ENCODE peak calls at places on chromosomes 7 and 10, in ten cellular contexts. N, W, L, Z, F, X, D, B, R and I are unnamed samples.

GRCh38 chr7:880450-880849 is 4.1 kb downstream of the GET4 start:
- DNase-seq in N (no peak), W (no peak), L (no peak), Z (no peak), F (peak; percentile 63), X (no peak), D (no peak), B (no peak), R (no peak), I (no peak)

GRCh38 chr10:105585753-105586152 is 944.7 kb downstream of the SORCS3 start:
- DNase-seq in N (no peak), W (peak; percentile 42), L (no peak), Z (peak; percentile 82), F (no peak), X (no peak), D (no peak), B (no peak), R (no peak), I (no peak)

GRCh38 chr10:121310151-121310711 is 288.0 kb downstream of the FGFR2 start:
- DNase-seq in N (no peak), W (no peak), L (no peak), Z (no peak), F (no peak), X (no peak), D (peak; percentile 18), B (no peak), R (no peak), I (no peak)

GRCh38 chr7:130420943-130421578 is 19.8 kb downstream of the CEP41 start:
- DNase-seq in N (no peak), W (no peak), L (no peak), Z (peak; percentile 28), F (no peak), X (no peak), D (no peak), B (no peak), R (no peak), I (no peak)

GRCh38 chr10:119658274-119658673 is 7.1 kb downstream of the BAG3 start:
- DNase-seq in N (peak; percentile 90), W (peak; percentile 81), L (no peak), Z (peak; percentile 94), F (peak; percentile 93), X (peak; percentile 67), D (peak; percentile 75), B (peak; percentile 92), R (peak; percentile 85), I (peak; percentile 74)

GRCh38 chr7:152661479-152661878 is 14.5 kb downstream of the XRCC2 start:
- DNase-seq in N (no peak), W (no peak), L (no peak), Z (no peak), F (no peak), X (no peak), D (no peak), B (no peak), R (no peak), I (no peak)

GRCh38 chr7:46072722-46073121 is 151.7 kb upstream of the IGFBP3 start:
- DNase-seq in N (no peak), W (no peak), L (no peak), Z (no peak), F (no peak), X (no peak), D (no peak), B (no peak), R (no peak), I (no peak)

GRCh38 chr10:96814264-96814663 is 17.8 kb upstream of the LCOR start:
- DNase-seq in N (no peak), W (peak; percentile 34), L (no peak), Z (peak; percentile 86), F (no peak), X (no peak), D (no peak), B (no peak), R (no peak), I (no peak)

GRCh38 chr7:135197343-135197742 is 14.0 kb downstream of the WDR91 start:
- DNase-seq in N (no peak), W (no peak), L (no peak), Z (no peak), F (no peak), X (no peak), D (no peak), B (no peak), R (peak; percentile 15), I (no peak)

GRCh38 chr10:131902691-131903090 is 1.9 kb downstream of the PPP2R2D start:
- DNase-seq in N (no peak), W (no peak), L (no peak), Z (no peak), F (no peak), X (no peak), D (no peak), B (no peak), R (no peak), I (no peak)

GRCh38 chr10:95741807-95742528 is 14.0 kb upstream of the ENTPD1 start:
- DNase-seq in N (no peak), W (no peak), L (no peak), Z (peak; percentile 35), F (peak; percentile 45), X (no peak), D (no peak), B (peak; percentile 40), R (no peak), I (no peak)

GRCh38 chr7:134454277-134454676 is 4.6 kb downstream of the AKR1B1 start:
- DNase-seq in N (no peak), W (no peak), L (no peak), Z (peak; percentile 64), F (no peak), X (no peak), D (no peak), B (no peak), R (no peak), I (no peak)

GRCh38 chr10:51699145-51699474 is 285 bp downstream of the CSTF2T start:
- DNase-seq in N (no peak), W (no peak), L (no peak), Z (no peak), F (no peak), X (no peak), D (no peak), B (no peak), R (no peak), I (no peak)

GRCh38 chr7:2185715-2186114 is 47.0 kb downstream of the MAD1L1 start:
- DNase-seq in N (no peak), W (no peak), L (no peak), Z (no peak), F (no peak), X (no peak), D (no peak), B (no peak), R (no peak), I (no peak)

GRCh38 chr7:127949670-127950069 is 81.6 kb downstream of the LRRC4 start:
- DNase-seq in N (no peak), W (no peak), L (no peak), Z (no peak), F (no peak), X (no peak), D (no peak), B (no peak), R (no peak), I (no peak)

GRCh38 chr10:122461729-122462532 is 578 bp downstream of the HTRA1 start:
- DNase-seq in N (no peak), W (peak; percentile 47), L (no peak), Z (no peak), F (peak; percentile 39), X (no peak), D (peak; percentile 78), B (peak; percentile 32), R (peak; percentile 46), I (no peak)

DNA sequence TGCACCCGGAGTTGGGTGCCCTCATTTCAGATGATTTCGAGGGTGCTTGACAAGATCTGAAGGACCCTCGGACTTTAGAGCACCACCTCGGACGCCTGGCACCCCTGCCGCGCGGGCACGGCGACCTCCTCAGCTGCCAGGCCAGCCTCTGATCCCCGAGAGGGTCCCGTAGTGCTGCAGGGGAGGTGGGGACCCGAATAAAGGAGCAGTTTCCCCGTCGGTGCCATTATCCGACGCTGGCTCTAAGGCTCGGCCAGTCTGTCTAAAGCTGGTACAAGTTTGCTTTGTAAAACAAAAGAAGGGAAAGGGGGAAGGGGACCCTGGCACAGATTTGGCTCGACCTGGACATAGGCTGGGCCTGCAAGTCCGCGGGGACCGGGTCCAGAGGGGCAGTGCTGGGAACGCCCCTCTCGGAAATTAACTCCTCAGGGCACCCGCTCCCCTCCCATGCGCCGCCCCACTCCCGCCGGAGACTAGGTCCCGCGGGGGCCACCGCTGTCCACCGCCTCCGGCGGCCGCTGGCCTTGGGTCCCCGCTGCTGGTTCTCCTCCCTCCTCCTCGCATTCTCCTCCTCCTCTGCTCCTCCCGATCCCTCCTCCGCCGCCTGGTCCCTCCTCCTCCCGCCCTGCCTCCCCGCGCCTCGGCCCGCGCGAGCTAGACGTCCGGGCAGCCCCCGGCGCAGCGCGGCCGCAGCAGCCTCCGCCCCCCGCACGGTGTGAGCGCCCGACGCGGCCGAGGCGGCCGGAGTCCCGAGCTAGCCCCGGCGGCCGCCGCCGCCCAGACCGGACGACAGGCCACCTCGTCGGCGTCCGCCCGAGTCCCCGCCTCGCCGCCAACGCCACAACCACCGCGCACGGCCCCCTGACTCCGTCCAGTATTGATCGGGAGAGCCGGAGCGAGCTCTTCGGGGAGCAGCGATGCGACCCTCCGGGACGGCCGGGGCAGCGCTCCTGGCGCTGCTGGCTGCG is at the start of gene EGFR:
- DNase-seq in N (peak; percentile 100), W (peak; percentile 75), L (no peak), Z (peak; percentile 80), F (peak; percentile 88), X (peak; percentile 66), D (peak; percentile 84), B (peak; percentile 82), R (peak; percentile 82), I (peak; percentile 73)
- TF ChIP-seq POLR2A in N (peak; percentile 96), W (peak; percentile 72), L (no peak), Z (peak; percentile 77), F (peak; percentile 76), X (peak; percentile 93), D (peak; percentile 73), B (no peak), R (no peak), I (no peak)

DNA sequence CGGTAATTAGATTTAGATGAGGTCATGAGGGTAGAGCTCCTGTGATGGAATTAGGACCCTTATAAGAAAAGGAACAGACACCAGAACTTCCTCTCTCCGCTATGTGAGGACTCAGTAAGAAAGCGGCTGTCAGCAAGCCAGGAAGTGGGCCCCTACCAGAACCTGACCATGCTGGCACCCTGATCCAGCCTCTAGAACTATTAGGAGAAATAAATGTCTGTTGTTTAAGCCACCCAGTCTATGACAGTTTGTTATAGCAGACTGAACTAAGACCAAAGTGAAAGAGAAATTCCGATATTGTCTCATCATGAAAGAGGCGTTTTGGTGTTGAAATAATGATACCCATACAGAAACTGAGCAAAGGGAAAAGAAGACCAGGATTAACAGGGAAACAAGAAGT is 9.2 kb downstream of the CLEC2L start:
- DNase-seq in N (no peak), W (no peak), L (no peak), Z (no peak), F (no peak), X (no peak), D (no peak), B (no peak), R (no peak), I (no peak)
- TF ChIP-seq POLR2A in N (no peak), W (no peak), L (no peak), Z (no peak), F (no peak), X (no peak), D (no peak), B (no peak), R (no peak), I (no peak)

GRCh38 chr10:50396491-50397311 is 145.4 kb upstream of the ASAH2 start:
- DNase-seq in N (no peak), W (no peak), L (no peak), Z (peak; percentile 74), F (no peak), X (no peak), D (no peak), B (no peak), R (no peak), I (no peak)
- TF ChIP-seq POLR2A in N (no peak), W (no peak), L (peak; percentile 43), Z (no peak), F (no peak), X (no peak), D (no peak), B (no peak), R (no peak), I (no peak)

GRCh38 chr10:103057980-103058568 is 135.0 kb downstream of the NT5C2 start:
- DNase-seq in N (no peak), W (no peak), L (no peak), Z (peak; percentile 64), F (no peak), X (no peak), D (no peak), B (no peak), R (no peak), I (no peak)
- TF ChIP-seq POLR2A in N (no peak), W (no peak), L (no peak), Z (no peak), F (no peak), X (no peak), D (no peak), B (no peak), R (no peak), I (no peak)